ENCODE peak calls at places on chromosomes 7 and 10, in four cellular contexts. S is GM12892, I is K562, A is GM12878. J is an unnamed sample.

GRCh38 chr10:12509016-12509793 is 159.9 kb downstream of the CAMK1D start:
- DNase-seq in S (no peak), I (no peak), A (peak), J (no peak)

GRCh38 chr7:65809259-65809981 is 63.5 kb upstream of the VKORC1L1 start:
- DNase-seq in S (no peak), I (no peak), A (peak), J (no peak)

GRCh38 chr7:17640730-17641377 is 299.4 kb downstream of the SNX13 start:
- DNase-seq in S (no peak), I (peak), A (no peak), J (no peak)

GRCh38 chr10:119253433-119254174 is 46.2 kb downstream of the GRK5 start:
- DNase-seq in S (no peak), I (no peak), A (no peak), J (no peak)

GRCh38 chr10:114698271-114699185 is 40.5 kb upstream of the ABLIM1 start:
- DNase-seq in S (no peak), I (no peak), A (no peak), J (no peak)

GRCh38 chr10:83373659-83374058 is 765.6 kb upstream of the GHITM start:
- DNase-seq in S (no peak), I (no peak), A (no peak), J (no peak)

GRCh38 chr10:122461729-122462532 is 578 bp downstream of the HTRA1 start:
- DNase-seq in S (no peak), I (no peak), A (no peak), J (no peak)

GRCh38 chr10:75723319-75723965 is 292.0 kb downstream of the LRMDA start:
- DNase-seq in S (no peak), I (no peak), A (no peak), J (no peak)

GRCh38 chr10:125521721-125522680 is 161.0 kb downstream of the TEX36 start:
- DNase-seq in S (peak), I (peak), A (no peak), J (peak)

GRCh38 chr7:141071260-141071854 is 2.5 kb upstream of the TMEM178B start:
- DNase-seq in S (no peak), I (peak), A (no peak), J (peak)

GRCh38 chr10:69741671-69742355 is 59.9 kb upstream of the COL13A1 start:
- DNase-seq in S (no peak), I (no peak), A (no peak), J (no peak)

GRCh38 chr7:134798155-134798554 is 18.7 kb downstream of the CALD1 start:
- DNase-seq in S (no peak), I (no peak), A (no peak), J (no peak)

GRCh38 chr7:913736-914520 is 37.6 kb downstream of the GET4 start:
- DNase-seq in S (no peak), I (no peak), A (no peak), J (no peak)
- TF ChIP-seq POLR2A in S (no peak), I (no peak), A (no peak), J (no peak)

DNA sequence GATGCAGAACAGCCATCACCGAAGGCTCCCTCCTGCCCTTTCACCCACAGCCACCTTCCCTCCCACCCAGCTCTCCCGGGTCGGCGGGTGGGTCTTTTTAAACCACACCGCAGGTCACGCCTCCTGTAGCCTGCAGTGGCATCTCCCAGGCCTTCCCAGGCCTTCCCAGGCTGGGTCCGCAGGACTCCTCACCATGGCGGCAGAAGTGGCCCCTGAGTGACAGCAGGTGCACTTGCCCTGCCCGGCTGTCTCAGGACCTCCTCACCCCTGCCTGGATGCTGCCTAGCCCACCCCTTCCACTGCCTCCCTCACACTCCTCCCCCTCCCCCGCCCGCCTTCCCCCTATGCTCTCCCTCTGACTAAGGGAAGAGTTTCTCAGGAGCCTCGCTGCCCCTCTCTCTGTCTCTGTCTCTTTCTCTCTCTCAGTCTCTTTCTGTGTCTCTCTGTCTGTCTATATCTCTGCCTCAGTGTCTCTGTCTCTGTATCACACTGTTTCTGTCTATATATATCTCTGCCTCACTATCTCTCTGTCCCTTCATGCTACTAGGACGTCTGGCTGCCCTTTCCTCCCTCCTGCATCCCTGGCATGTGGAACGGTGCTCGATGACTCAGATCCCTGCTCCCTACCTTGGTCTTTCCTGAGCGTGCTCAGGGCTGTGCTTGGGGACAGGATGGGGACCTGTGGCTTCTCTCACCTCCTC is 57.5 kb downstream of the GLRX3 start:
- DNase-seq in S (no peak), I (no peak), A (no peak), J (no peak)
- TF ChIP-seq POLR2AphosphoS5 in S (no peak), I (no peak), A (no peak), J (no peak)

GRCh38 chr7:156840134-156840533 is 52.8 kb downstream of the LMBR1 start:
- DNase-seq in S (no peak), I (no peak), A (no peak), J (no peak)

GRCh38 chr7:156834462-156834861 is 58.5 kb downstream of the LMBR1 start:
- DNase-seq in S (no peak), I (no peak), A (no peak), J (no peak)

GRCh38 chr7:156832195-156832877 is 60.6 kb downstream of the LMBR1 start:
- DNase-seq in S (no peak), I (no peak), A (no peak), J (no peak)

GRCh38 chr7:156833311-156833710 is 59.7 kb downstream of the LMBR1 start:
- DNase-seq in S (no peak), I (no peak), A (no peak), J (no peak)

DNA sequence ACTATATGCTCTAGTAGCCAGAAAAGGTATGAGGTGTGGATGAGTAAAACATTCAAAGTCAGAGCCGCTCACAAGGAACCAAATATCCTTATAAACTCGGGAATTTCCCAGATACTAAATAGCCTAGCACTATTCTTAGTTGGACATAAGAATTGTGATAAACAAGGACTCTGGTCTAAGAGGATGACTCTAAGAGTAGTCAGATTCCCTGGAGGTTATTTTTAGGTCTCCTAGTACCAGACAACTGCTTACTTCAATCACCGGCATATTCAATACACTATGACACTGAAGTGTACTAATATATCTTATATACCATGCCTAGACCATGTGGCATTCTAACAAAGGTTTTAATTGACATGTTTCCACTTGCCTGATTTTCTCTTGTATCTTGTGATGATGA is 56.5 kb downstream of the LMBR1 start:
- DNase-seq in S (no peak), I (no peak), A (no peak), J (no peak)
- TF ChIP-seq TAF1 in S (no peak), I (no peak), A (no peak), J (no peak)

DNA sequence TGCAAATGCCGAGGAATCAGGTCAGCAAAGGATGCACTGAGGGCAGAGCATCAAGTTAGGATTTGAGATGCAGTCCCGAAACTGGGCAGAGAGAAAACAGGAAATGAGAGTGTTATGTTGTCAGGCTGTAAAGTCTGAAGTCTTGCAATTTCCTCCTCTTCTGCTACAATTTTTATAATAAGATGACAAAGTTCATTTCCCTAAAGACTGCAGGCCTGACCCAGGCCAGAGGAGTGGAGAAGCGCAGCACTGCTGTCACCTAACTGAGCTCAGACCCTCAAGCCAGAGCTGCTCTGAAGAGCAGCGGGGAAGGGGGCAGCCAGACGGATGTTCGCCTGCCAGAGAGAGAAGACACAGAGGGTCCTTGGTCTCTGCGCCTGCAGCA is 12.5 kb upstream of the AOAH start:
- DNase-seq in S (no peak), I (no peak), A (peak), J (no peak)
- TF ChIP-seq POLR2A in S (no peak), I (no peak), A (no peak), J (no peak)